ENCODE peak calls at places on chromosomes 4 and X, in four cellular contexts. One of them, this sample, is unnamed.

GRCh38 chrX:43870758-43871419 is 11.4 kb downstream of the MAOB start:
- DNase-seq in HL-60: no peak
- DNase-seq in GM12878: no peak
- DNase-seq in K562: no peak
- DNase-seq in this sample: no peak

GRCh38 chr4:108001540-108001939 is 11.9 kb downstream of the HADH start:
- DNase-seq in GM12878: no peak
- DNase-seq in K562: no peak
- DNase-seq in HL-60: no peak
- DNase-seq in this sample: no peak

GRCh38 chr4:48939785-48940184 is 33.2 kb upstream of the OCIAD2 start:
- DNase-seq in HL-60: no peak
- DNase-seq in GM12878: no peak
- DNase-seq in K562: no peak
- DNase-seq in this sample: no peak

GRCh38 chr4:140372607-140373327 is 679 bp upstream of the SCOC start:
- DNase-seq in HL-60: peak
- DNase-seq in GM12878: peak
- DNase-seq in K562: peak
- DNase-seq in this sample: peak

GRCh38 chr4:73187325-73187724 is 71.3 kb downstream of the ANKRD17 start:
- DNase-seq in GM12878: no peak
- DNase-seq in K562: no peak
- DNase-seq in HL-60: no peak
- DNase-seq in this sample: no peak

GRCh38 chr4:5888222-5888701 is 4.6 kb downstream of the CRMP1 start:
- DNase-seq in GM12878: no peak
- DNase-seq in K562: peak
- DNase-seq in HL-60: no peak
- DNase-seq in this sample: no peak

GRCh38 chrX:11446331-11446730 is 153.1 kb downstream of the AMELX start:
- DNase-seq in HL-60: no peak
- DNase-seq in GM12878: no peak
- DNase-seq in K562: no peak
- DNase-seq in this sample: no peak

GRCh38 chr4:19651481-19651880 is 600.2 kb upstream of the SLIT2 start:
- DNase-seq in K562: no peak
- DNase-seq in GM12878: no peak
- DNase-seq in HL-60: no peak
- DNase-seq in this sample: no peak

GRCh38 chr4:103994059-103994458 is 274.3 kb upstream of the TACR3 start:
- DNase-seq in GM12878: no peak
- DNase-seq in HL-60: no peak
- DNase-seq in K562: no peak
- DNase-seq in this sample: no peak

GRCh38 chr4:107349732-107350131 is 313.6 kb upstream of the DKK2 start:
- DNase-seq in GM12878: no peak
- DNase-seq in K562: no peak
- DNase-seq in HL-60: no peak
- DNase-seq in this sample: no peak

GRCh38 chr4:16019666-16020065 is 56.7 kb upstream of the FGFBP2 start:
- DNase-seq in K562: no peak
- DNase-seq in GM12878: no peak
- DNase-seq in HL-60: no peak
- DNase-seq in this sample: no peak

GRCh38 chr4:40134206-40134917 is 62.5 kb upstream of the RHOH start:
- DNase-seq in K562: peak
- DNase-seq in HL-60: no peak
- DNase-seq in GM12878: no peak
- DNase-seq in this sample: no peak

GRCh38 chrX:57641338-57641737 is 38.7 kb downstream of the NLRP2B start:
- DNase-seq in HL-60: no peak
- DNase-seq in GM12878: no peak
- DNase-seq in K562: no peak
- DNase-seq in this sample: no peak

GRCh38 chrX:87516716-87517115 is 886 bp upstream of the KLHL4 start:
- DNase-seq in HL-60: no peak
- DNase-seq in GM12878: no peak
- DNase-seq in K562: no peak
- DNase-seq in this sample: no peak

GRCh38 chrX:134572816-134573682 is 85.2 kb downstream of the PLAC1 start:
- DNase-seq in HL-60: no peak
- DNase-seq in GM12878: no peak
- DNase-seq in K562: no peak
- DNase-seq in this sample: no peak

GRCh38 chrX:90617710-90618325 is 696.1 kb downstream of the TGIF2LX start:
- DNase-seq in HL-60: no peak
- DNase-seq in K562: no peak
- DNase-seq in GM12878: no peak
- DNase-seq in this sample: no peak

GRCh38 chr4:3318561-3319021 is 25.8 kb downstream of the RGS12 start:
- DNase-seq in K562: peak
- DNase-seq in GM12878: no peak
- DNase-seq in HL-60: no peak
- DNase-seq in this sample: no peak

GRCh38 chr4:86924805-86925204 is 10.0 kb upstream of the AFF1 start:
- DNase-seq in GM12878: no peak
- DNase-seq in HL-60: peak
- DNase-seq in K562: no peak
- DNase-seq in this sample: no peak

GRCh38 chr4:32140636-32141035 is 1420.5 kb downstream of the PCDH7 start:
- DNase-seq in K562: no peak
- DNase-seq in HL-60: peak
- DNase-seq in GM12878: no peak
- DNase-seq in this sample: no peak

GRCh38 chrX:341541-342101 is 23.0 kb upstream of the GTPBP6 start:
- DNase-seq in K562: no peak
- DNase-seq in HL-60: no peak
- DNase-seq in GM12878: no peak
- DNase-seq in this sample: no peak

GRCh38 chr4:14965071-14965470 is 37.2 kb upstream of the CPEB2 start:
- DNase-seq in HL-60: no peak
- DNase-seq in K562: no peak
- DNase-seq in GM12878: no peak
- DNase-seq in this sample: no peak

GRCh38 chr4:15413010-15413622 is 14.7 kb upstream of the C1QTNF7 start:
- DNase-seq in K562: no peak
- DNase-seq in GM12878: no peak
- DNase-seq in HL-60: no peak
- DNase-seq in this sample: no peak

GRCh38 chr4:30720656-30721352 is 635 bp downstream of the PCDH7 start:
- DNase-seq in K562: no peak
- DNase-seq in GM12878: no peak
- DNase-seq in HL-60: no peak
- DNase-seq in this sample: no peak

GRCh38 chrX:2610246-2611170 is 80.6 kb upstream of the CD99 start:
- DNase-seq in HL-60: peak
- DNase-seq in GM12878: no peak
- DNase-seq in K562: no peak
- DNase-seq in this sample: no peak

GRCh38 chrX:40095588-40096394 is 2.0 kb downstream of the BCOR start:
- DNase-seq in HL-60: peak
- DNase-seq in K562: no peak
- DNase-seq in GM12878: no peak
- DNase-seq in this sample: no peak
- TF ChIP-seq SPI1 in HL-60: peak
- TF ChIP-seq SPI1 in K562: no peak
- TF ChIP-seq SPI1 in GM12878: no peak
- TF ChIP-seq SPI1 in this sample: no peak

GRCh38 chr4:25172964-25173917 is 13.0 kb upstream of the SEPSECS start:
- DNase-seq in K562: peak
- DNase-seq in HL-60: peak
- DNase-seq in GM12878: no peak
- DNase-seq in this sample: no peak
- TF ChIP-seq SPI1 in K562: peak
- TF ChIP-seq SPI1 in HL-60: peak
- TF ChIP-seq SPI1 in GM12878: peak
- TF ChIP-seq SPI1 in this sample: peak

DNA sequence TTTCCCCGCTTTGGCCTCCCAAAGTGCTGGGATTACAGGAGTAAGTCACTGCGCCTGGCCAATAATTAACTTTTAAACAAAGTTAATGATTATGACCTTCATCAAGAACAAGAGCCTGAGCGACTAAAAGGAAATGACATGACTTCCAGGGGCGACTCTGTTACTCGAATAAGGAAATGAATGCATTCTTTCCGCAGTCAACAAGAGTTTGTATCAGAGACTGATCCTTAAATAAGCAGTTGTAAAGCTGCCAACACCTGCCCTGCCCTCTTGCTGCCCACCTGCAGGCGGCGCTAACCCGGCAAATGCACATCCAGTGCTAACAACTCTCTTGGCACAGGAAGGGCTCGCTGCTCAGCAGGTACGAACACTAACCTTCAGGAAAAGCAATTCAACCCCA is 27.3 kb downstream of the WDR1 start:
- DNase-seq in K562: no peak
- DNase-seq in HL-60: no peak
- DNase-seq in GM12878: no peak
- DNase-seq in this sample: no peak
- TF ChIP-seq SPI1 in K562: no peak
- TF ChIP-seq SPI1 in HL-60: no peak
- TF ChIP-seq SPI1 in GM12878: no peak
- TF ChIP-seq SPI1 in this sample: no peak

DNA sequence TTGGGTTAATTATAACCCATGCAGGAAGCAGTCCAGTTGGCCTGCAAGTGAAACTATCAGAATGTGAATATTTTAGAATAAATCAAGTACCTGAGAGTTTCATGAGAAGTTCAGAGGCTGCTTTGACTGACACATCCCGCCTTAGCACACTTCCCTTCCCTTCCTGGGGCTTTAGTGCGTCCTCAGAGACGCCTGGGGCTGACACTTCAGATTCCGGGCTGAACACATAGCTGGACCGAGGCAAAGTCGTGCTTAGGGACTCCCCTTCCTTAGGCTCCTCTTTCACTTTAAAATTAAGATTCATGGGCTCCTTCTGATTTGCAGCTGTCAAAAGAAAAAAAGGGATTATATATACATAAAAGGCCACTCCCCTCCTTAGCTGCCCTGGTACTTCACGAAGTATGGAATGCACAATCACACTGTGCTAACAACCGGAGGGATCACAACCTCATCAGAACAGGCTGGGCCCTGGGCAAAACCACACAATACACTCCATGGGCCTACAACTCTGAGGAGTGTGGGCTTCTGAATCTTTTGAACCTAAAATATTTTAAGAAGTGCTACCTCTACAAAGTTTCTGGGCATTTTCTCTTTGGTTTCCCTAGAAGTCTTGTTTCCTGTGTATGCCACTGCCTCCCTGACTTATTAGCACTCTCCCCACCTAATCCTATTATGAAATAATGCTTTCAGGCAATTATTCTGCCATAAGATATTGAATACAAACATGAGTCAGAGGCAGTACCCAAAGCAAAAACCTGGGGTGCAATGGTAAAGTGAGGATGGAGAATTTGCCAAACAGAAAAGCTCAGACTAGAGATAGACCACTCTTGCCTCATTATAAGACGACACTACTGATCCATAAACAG is 68.2 kb downstream of the ZNF827 start:
- DNase-seq in HL-60: no peak
- DNase-seq in K562: no peak
- DNase-seq in GM12878: no peak
- DNase-seq in this sample: no peak
- TF ChIP-seq SPI1 in HL-60: no peak
- TF ChIP-seq SPI1 in K562: no peak
- TF ChIP-seq SPI1 in GM12878: no peak
- TF ChIP-seq SPI1 in this sample: no peak

GRCh38 chrX:115233497-115234219 is at the start of gene LRCH2:
- DNase-seq in GM12878: no peak
- DNase-seq in K562: no peak
- DNase-seq in HL-60: no peak
- DNase-seq in this sample: no peak
- TF ChIP-seq SPI1 in GM12878: no peak
- TF ChIP-seq SPI1 in K562: no peak
- TF ChIP-seq SPI1 in HL-60: no peak
- TF ChIP-seq SPI1 in this sample: no peak

GRCh38 chrX:65578346-65578745 is 43.8 kb upstream of the LAS1L start:
- DNase-seq in K562: no peak
- DNase-seq in GM12878: no peak
- DNase-seq in HL-60: no peak
- DNase-seq in this sample: no peak

GRCh38 chrX:65582450-65583082 is 48.0 kb upstream of the LAS1L start:
- DNase-seq in HL-60: no peak
- DNase-seq in K562: peak
- DNase-seq in GM12878: no peak
- DNase-seq in this sample: no peak

GRCh38 chrX:65586491-65586890 is 51.9 kb upstream of the LAS1L start:
- DNase-seq in GM12878: no peak
- DNase-seq in HL-60: no peak
- DNase-seq in K562: no peak
- DNase-seq in this sample: no peak

GRCh38 chrX:65576160-65576559 is 41.6 kb upstream of the LAS1L start:
- DNase-seq in GM12878: no peak
- DNase-seq in HL-60: no peak
- DNase-seq in K562: no peak
- DNase-seq in this sample: no peak

GRCh38 chrX:65581661-65582339 is 47.2 kb upstream of the LAS1L start:
- DNase-seq in K562: peak
- DNase-seq in HL-60: peak
- DNase-seq in GM12878: no peak
- DNase-seq in this sample: no peak
- TF ChIP-seq SPI1 in K562: peak
- TF ChIP-seq SPI1 in HL-60: no peak
- TF ChIP-seq SPI1 in GM12878: peak
- TF ChIP-seq SPI1 in this sample: peak

DNA sequence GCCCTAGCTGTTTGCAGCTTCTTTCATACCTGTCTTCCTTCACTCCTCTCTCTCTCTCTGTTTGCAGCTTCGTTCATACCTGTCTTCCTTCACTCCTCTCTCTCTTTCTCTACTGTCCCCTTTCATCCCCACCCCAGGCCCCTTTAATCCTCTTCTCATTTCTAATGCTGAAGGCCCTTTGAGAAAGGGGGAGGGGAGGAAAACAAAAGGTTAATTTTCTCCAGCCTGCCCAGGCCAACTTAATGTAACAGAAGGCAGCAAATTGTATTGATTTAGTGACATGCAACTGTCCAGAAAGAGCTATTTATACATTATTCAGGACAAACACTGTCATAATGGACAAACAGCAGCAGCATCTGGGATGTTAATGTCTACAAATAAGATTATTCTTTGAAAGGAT is 174.8 kb downstream of the NKX6-1 start:
- DNase-seq in K562: no peak
- DNase-seq in HL-60: no peak
- DNase-seq in GM12878: no peak
- DNase-seq in this sample: no peak
- TF ChIP-seq SPI1 in K562: no peak
- TF ChIP-seq SPI1 in HL-60: no peak
- TF ChIP-seq SPI1 in GM12878: no peak
- TF ChIP-seq SPI1 in this sample: no peak

DNA sequence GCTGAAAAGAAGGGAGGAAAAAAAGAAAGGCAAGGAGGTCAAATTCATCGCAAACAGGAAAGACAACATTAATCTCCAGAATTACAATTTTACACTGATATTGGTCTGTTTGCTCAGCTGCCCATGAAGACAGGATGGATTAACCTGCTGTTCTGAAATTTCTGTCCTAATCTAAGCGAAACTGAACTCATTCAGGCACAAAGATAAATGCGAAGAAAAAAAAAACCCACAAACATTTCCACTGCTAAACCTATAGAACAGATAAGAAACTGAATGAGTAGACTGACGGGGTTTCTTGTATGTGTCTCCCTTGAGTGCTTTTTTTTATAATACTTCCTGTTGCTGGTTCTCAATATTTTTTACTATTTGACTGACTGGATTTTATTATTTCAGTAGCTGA is 251.8 kb upstream of the FTHL17 start:
- DNase-seq in GM12878: no peak
- DNase-seq in HL-60: no peak
- DNase-seq in K562: no peak
- DNase-seq in this sample: peak
- TF ChIP-seq SPI1 in GM12878: no peak
- TF ChIP-seq SPI1 in HL-60: no peak
- TF ChIP-seq SPI1 in K562: no peak
- TF ChIP-seq SPI1 in this sample: no peak